ENCODE peak calls at places on chromosomes 5 and 9, in eight cellular contexts. O is brain microvascular endothelial cell, H is HFF-Myc, M is transverse colon, S is GM20000, Y is spleen, W is foreskin fibroblast, U is heart left ventricle. X is an unnamed sample.

GRCh38 chr9:132147839-132148238 is 14.0 kb upstream of the NTNG2 start:
- DNase-seq in S (no peak), M (no peak), H (no peak), U (no peak), Y (no peak), W (no peak), O (no peak), X (no peak)

GRCh38 chr5:112799661-112800060 is 61.4 kb upstream of the SRP19 start:
- DNase-seq in O (no peak), S (no peak), M (no peak), H (no peak), U (no peak), W (no peak), Y (no peak), X (no peak)

GRCh38 chr5:128062172-128062746 is 21.3 kb upstream of the SLC12A2 start:
- DNase-seq in W (peak; percentile 62), O (no peak), U (no peak), Y (no peak), H (no peak), M (peak; percentile 13), S (no peak), X (no peak)

GRCh38 chr9:135555910-135556309 is 5.6 kb upstream of the PAEP start:
- DNase-seq in U (no peak), Y (peak; percentile 31), M (no peak), O (no peak), S (no peak), H (no peak), W (no peak), X (no peak)

GRCh38 chr9:116275418-116276295 is 122.1 kb downstream of the PAPPA start:
- DNase-seq in M (no peak), H (no peak), S (no peak), U (no peak), Y (no peak), O (peak; percentile 84), W (peak; percentile 47), X (no peak)

GRCh38 chr9:99401826-99402225 is 179.7 kb downstream of the SEC61B start:
- DNase-seq in S (no peak), W (peak; percentile 41), M (no peak), O (no peak), Y (no peak), H (no peak), U (no peak), X (no peak)

GRCh38 chr5:107982703-107983425 is 312.1 kb upstream of the EFNA5 start:
- DNase-seq in S (no peak), M (no peak), Y (no peak), O (no peak), H (no peak), W (no peak), U (no peak), X (no peak)

GRCh38 chr9:77011973-77012817 is 7.3 kb upstream of the FOXB2 start:
- DNase-seq in W (peak; percentile 80), Y (peak; percentile 87), U (no peak), O (peak; percentile 17), M (peak; percentile 71), H (no peak), S (peak; percentile 71), X (no peak)

GRCh38 chr5:157596449-157596848 is 20.9 kb upstream of the ADAM19 start:
- DNase-seq in U (no peak), H (no peak), S (peak; percentile 42), Y (no peak), O (no peak), W (no peak), M (peak; percentile 41), X (no peak)

GRCh38 chr9:105912868-105913516 is 218.7 kb downstream of the TMEM38B start:
- DNase-seq in Y (no peak), U (no peak), W (no peak), M (no peak), S (no peak), O (no peak), H (no peak), X (no peak)

GRCh38 chr5:17238521-17239041 is 21.1 kb downstream of the BASP1 start:
- DNase-seq in M (no peak), O (peak; percentile 50), U (no peak), W (peak; percentile 75), Y (no peak), H (peak; percentile 27), S (no peak), X (no peak)

GRCh38 chr9:12838546-12838945 is 63.7 kb downstream of the LURAP1L start:
- DNase-seq in O (peak; percentile 11), S (no peak), U (no peak), W (no peak), M (no peak), H (no peak), Y (no peak), X (no peak)

GRCh38 chr5:142125378-142125777 is 16.8 kb downstream of the NDFIP1 start:
- DNase-seq in H (no peak), Y (no peak), M (no peak), U (no peak), O (no peak), S (no peak), W (no peak), X (no peak)

GRCh38 chr9:18531127-18531526 is 57.2 kb downstream of the ADAMTSL1 start:
- DNase-seq in U (no peak), S (no peak), W (peak; percentile 17), Y (no peak), O (no peak), M (no peak), H (no peak), X (no peak)

GRCh38 chr9:121906074-121906520 is 187.0 kb downstream of the TTLL11 start:
- DNase-seq in U (no peak), H (no peak), S (no peak), W (peak; percentile 74), M (no peak), Y (no peak), O (peak; percentile 38), X (no peak)

GRCh38 chr9:93905473-93906133 is 49.6 kb downstream of the BARX1 start:
- DNase-seq in W (no peak), O (no peak), H (no peak), S (no peak), Y (peak; percentile 54), M (no peak), U (no peak), X (no peak)

GRCh38 chr9:14345586-14346237 is 31.8 kb upstream of the NFIB start:
- DNase-seq in O (no peak), U (no peak), W (no peak), Y (no peak), H (no peak), S (no peak), M (no peak), X (no peak)

GRCh38 chr5:65137631-65138030 is 344.1 kb downstream of the ADAMTS6 start:
- DNase-seq in S (no peak), H (no peak), O (peak; percentile 61), U (no peak), M (peak; percentile 14), Y (no peak), W (no peak), X (no peak)

DNA sequence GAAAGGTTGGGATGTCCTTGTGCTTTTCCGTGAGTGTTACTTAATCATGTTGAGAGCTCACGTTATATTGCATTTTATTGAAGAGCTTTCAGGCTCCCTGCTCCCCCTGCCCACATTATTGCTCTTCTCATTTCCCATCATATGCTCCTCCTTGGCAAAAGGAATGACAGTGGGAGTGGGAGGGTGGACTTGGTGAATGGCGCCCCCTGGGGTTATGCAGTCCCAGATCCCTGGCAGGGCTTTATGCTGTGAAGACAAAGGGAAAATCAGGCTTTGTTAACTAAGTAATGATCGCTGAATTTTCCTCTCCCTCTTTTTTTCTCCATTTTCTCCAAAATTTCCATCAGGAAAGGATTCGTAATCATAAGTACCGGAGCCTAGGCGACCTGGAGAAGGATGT is 166.6 kb downstream of the SMARCA2 start:
- DNase-seq in O (no peak), M (peak; percentile 17), U (no peak), W (peak; percentile 20), H (no peak), S (no peak), Y (no peak), X (no peak)
- TF ChIP-seq CTCF in O (peak; percentile 74), M (no peak), U (peak; percentile 30), W (peak; percentile 38), H (peak; percentile 67), S (peak; percentile 59), Y (peak; percentile 46), X (no peak)

GRCh38 chr5:43045236-43045635 is 5.1 kb upstream of the ANXA2R start:
- DNase-seq in Y (no peak), M (no peak), H (no peak), U (no peak), S (no peak), W (no peak), O (no peak), X (no peak)

GRCh38 chr5:43044181-43044914 is 4.2 kb upstream of the ANXA2R start:
- DNase-seq in Y (peak; percentile 74), S (no peak), W (peak; percentile 65), M (no peak), H (no peak), O (no peak), U (no peak), X (no peak)

GRCh38 chr5:43049216-43049615 is 9.1 kb upstream of the ANXA2R start:
- DNase-seq in H (no peak), S (no peak), O (no peak), U (no peak), M (no peak), W (no peak), Y (no peak), X (no peak)

GRCh38 chr5:43043400-43043756 is 3.3 kb upstream of the ANXA2R start:
- DNase-seq in M (no peak), H (no peak), Y (no peak), O (no peak), U (no peak), W (no peak), S (no peak), X (no peak)

GRCh38 chr5:43046474-43046873 is 6.4 kb upstream of the ANXA2R start:
- DNase-seq in S (no peak), U (no peak), O (no peak), Y (no peak), H (no peak), M (no peak), W (no peak), X (no peak)
- TF ChIP-seq CTCF in S (no peak), U (no peak), O (no peak), Y (no peak), H (no peak), M (no peak), W (no peak), X (no peak)

GRCh38 chr5:160434022-160434531 is 12.4 kb downstream of the PTTG1 start:
- DNase-seq in H (no peak), O (no peak), Y (peak; percentile 90), S (peak; percentile 77), M (no peak), U (no peak), W (no peak), X (peak; percentile 59)
- TF ChIP-seq CTCF in H (no peak), O (no peak), Y (no peak), S (no peak), M (no peak), U (no peak), W (no peak), X (no peak)

DNA sequence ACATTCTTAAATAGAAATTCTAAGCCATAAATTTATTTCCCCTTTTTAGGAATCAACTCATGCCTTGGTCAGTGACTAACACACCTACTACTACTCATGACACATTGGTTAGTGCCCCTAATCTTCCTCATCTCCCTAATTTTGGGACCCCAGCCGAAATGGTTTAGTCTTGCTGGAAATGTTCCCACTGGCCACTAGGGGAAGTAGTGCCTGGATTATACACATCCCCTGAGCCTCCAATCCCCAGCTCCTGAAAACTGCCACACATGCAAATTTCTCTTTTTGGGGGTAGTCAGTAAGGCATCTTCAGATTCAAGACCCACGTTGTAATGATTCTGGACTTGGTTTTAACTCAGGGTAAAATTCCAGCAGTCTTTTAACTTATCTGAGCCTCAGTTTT is 79.8 kb downstream of the HSD17B3 start:
- DNase-seq in H (no peak), W (no peak), M (no peak), U (no peak), S (peak; percentile 37), O (no peak), Y (no peak), X (no peak)
- TF ChIP-seq CTCF in H (peak; percentile 65), W (peak; percentile 43), M (no peak), U (peak; percentile 12), S (no peak), O (peak; percentile 77), Y (peak; percentile 29), X (no peak)

X was measured in activated B cell treated with CpG ODN at 0.5 μM for 24 hours.